ENCODE peak calls at places on chromosome 7, in seven cellular contexts. X is spleen, D is GM23338, U is esophagus muscularis mucosa, Q is Panc1, P is endothelial cell of umbilical vein, W is prostate gland. O is an unnamed sample.

GRCh38 chr7:22179442-22179879 is 177.5 kb downstream of the RAPGEF5 start:
- DNase-seq in X (no peak), D (no peak), U (no peak), Q (no peak), P (no peak), W (no peak), O (no peak)

GRCh38 chr7:102404005-102404861 is 8.1 kb downstream of the PRKRIP1 start:
- DNase-seq in X (peak; percentile 85), D (peak; percentile 87), U (no peak), Q (peak; percentile 65), P (peak; percentile 50), W (no peak), O (no peak)

GRCh38 chr7:2814186-2814530 is 29.9 kb downstream of the GNA12 start:
- DNase-seq in X (no peak), D (no peak), U (no peak), Q (no peak), P (no peak), W (no peak), O (no peak)

GRCh38 chr7:47951374-47951773 is 3.1 kb upstream of the PKD1L1 start:
- DNase-seq in X (no peak), D (no peak), U (no peak), Q (no peak), P (peak; percentile 17), W (peak; percentile 24), O (no peak)

GRCh38 chr7:35558841-35559240 is 136.1 kb downstream of the HERPUD2 start:
- DNase-seq in X (no peak), D (no peak), U (peak; percentile 55), Q (no peak), P (no peak), W (no peak), O (no peak)

GRCh38 chr7:149248777-149249176 is 9.3 kb downstream of the ZNF212 start:
- DNase-seq in X (no peak), D (no peak), U (no peak), Q (no peak), P (no peak), W (no peak), O (no peak)

GRCh38 chr7:150514748-150515222 is at the start of gene GIMAP7:
- DNase-seq in X (no peak), D (no peak), U (no peak), Q (no peak), P (peak; percentile 81), W (no peak), O (no peak)

GRCh38 chr7:95922191-95922590 is 149.8 kb downstream of the DYNC1I1 start:
- DNase-seq in X (no peak), D (no peak), U (no peak), Q (no peak), P (no peak), W (no peak), O (no peak)

GRCh38 chr7:80218723-80219122 is 84.1 kb downstream of the GNAI1 start:
- DNase-seq in X (no peak), D (no peak), U (no peak), Q (peak; percentile 58), P (peak; percentile 68), W (no peak), O (no peak)

GRCh38 chr7:129914536-129915272 is 38.1 kb downstream of the UBE2H start:
- DNase-seq in X (no peak), D (no peak), U (no peak), Q (no peak), P (peak; percentile 27), W (no peak), O (no peak)

GRCh38 chr7:73679709-73680108 is 3.5 kb downstream of the DNAJC30 start:
- DNase-seq in X (no peak), D (no peak), U (no peak), Q (no peak), P (no peak), W (no peak), O (no peak)

GRCh38 chr7:158053516-158053915 is 534.1 kb downstream of the PTPRN2 start:
- DNase-seq in X (peak; percentile 18), D (no peak), U (no peak), Q (no peak), P (no peak), W (no peak), O (peak; percentile 15)

GRCh38 chr7:28347462-28347861 is 64.9 kb upstream of the CREB5 start:
- DNase-seq in X (no peak), D (no peak), U (no peak), Q (no peak), P (no peak), W (no peak), O (no peak)

GRCh38 chr7:82542665-82543064 is 99.1 kb upstream of the CACNA2D1 start:
- DNase-seq in X (no peak), D (no peak), U (no peak), Q (no peak), P (peak; percentile 77), W (no peak), O (no peak)

GRCh38 chr7:81637527-81637926 is 132.3 kb downstream of the HGF start:
- DNase-seq in X (no peak), D (no peak), U (no peak), Q (no peak), P (no peak), W (no peak), O (no peak)

GRCh38 chr7:74193054-74193453 is 16.8 kb upstream of the LAT2 start:
- DNase-seq in X (no peak), D (no peak), U (no peak), Q (no peak), P (no peak), W (no peak), O (no peak)

GRCh38 chr7:122602800-122603199 is 96.1 kb downstream of the RNF133 start:
- DNase-seq in X (no peak), D (no peak), U (no peak), Q (no peak), P (no peak), W (no peak), O (no peak)

GRCh38 chr7:21944616-21945373 is 904 bp downstream of the CDCA7L start:
- DNase-seq in X (peak; percentile 88), D (peak; percentile 86), U (no peak), Q (peak; percentile 30), P (peak; percentile 72), W (peak; percentile 75), O (peak; percentile 55)

GRCh38 chr7:105016083-105017075 is 2.4 kb downstream of the KMT2E start:
- DNase-seq in X (no peak), D (no peak), U (no peak), Q (no peak), P (peak; percentile 47), W (no peak), O (no peak)

GRCh38 chr7:140640727-140641531 is at the start of gene DENND2A:
- DNase-seq in X (peak; percentile 81), D (peak; percentile 90), U (no peak), Q (no peak), P (peak; percentile 20), W (peak; percentile 27), O (peak; percentile 57)

GRCh38 chr7:131109011-131109756 is 218.5 kb upstream of the MKLN1 start:
- DNase-seq in X (no peak), D (no peak), U (no peak), Q (no peak), P (peak; percentile 24), W (no peak), O (no peak)

GRCh38 chr7:17043012-17043877 is 161.5 kb upstream of the AGR3 start:
- DNase-seq in X (no peak), D (no peak), U (no peak), Q (no peak), P (peak; percentile 56), W (no peak), O (no peak)

GRCh38 chr7:114710495-114710894 is 211.4 kb upstream of the MDFIC start:
- DNase-seq in X (no peak), D (no peak), U (no peak), Q (no peak), P (no peak), W (no peak), O (no peak)

GRCh38 chr7:79454325-79454960 is 976 bp upstream of the MAGI2 start:
- DNase-seq in X (peak; percentile 72), D (peak; percentile 52), U (no peak), Q (no peak), P (no peak), W (peak; percentile 26), O (no peak)

GRCh38 chr7:73520673-73521635 is 1.1 kb downstream of the BAZ1B start:
- DNase-seq in X (no peak), D (peak; percentile 56), U (no peak), Q (no peak), P (peak; percentile 40), W (no peak), O (no peak)

GRCh38 chr7:16091951-16092350 is 329.4 kb downstream of the CRPPA start:
- DNase-seq in X (no peak), D (no peak), U (no peak), Q (no peak), P (peak; percentile 53), W (no peak), O (no peak)

GRCh38 chr7:151139071-151139521 is 28.4 kb downstream of the GBX1 start:
- DNase-seq in X (peak; percentile 51), D (no peak), U (no peak), Q (no peak), P (no peak), W (no peak), O (no peak)

GRCh38 chr7:106070201-106070551 is 41.9 kb downstream of the SYPL1 start:
- DNase-seq in X (no peak), D (no peak), U (peak; percentile 72), Q (no peak), P (no peak), W (peak; percentile 63), O (peak; percentile 79)

GRCh38 chr7:24652551-24652950 is 79.3 kb downstream of the PALS2 start:
- DNase-seq in X (no peak), D (peak; percentile 8), U (no peak), Q (no peak), P (no peak), W (no peak), O (no peak)
- TF ChIP-seq POLR2AphosphoS5 in X (no peak), D (no peak), U (no peak), Q (no peak), P (no peak), W (no peak), O (no peak)

DNA sequence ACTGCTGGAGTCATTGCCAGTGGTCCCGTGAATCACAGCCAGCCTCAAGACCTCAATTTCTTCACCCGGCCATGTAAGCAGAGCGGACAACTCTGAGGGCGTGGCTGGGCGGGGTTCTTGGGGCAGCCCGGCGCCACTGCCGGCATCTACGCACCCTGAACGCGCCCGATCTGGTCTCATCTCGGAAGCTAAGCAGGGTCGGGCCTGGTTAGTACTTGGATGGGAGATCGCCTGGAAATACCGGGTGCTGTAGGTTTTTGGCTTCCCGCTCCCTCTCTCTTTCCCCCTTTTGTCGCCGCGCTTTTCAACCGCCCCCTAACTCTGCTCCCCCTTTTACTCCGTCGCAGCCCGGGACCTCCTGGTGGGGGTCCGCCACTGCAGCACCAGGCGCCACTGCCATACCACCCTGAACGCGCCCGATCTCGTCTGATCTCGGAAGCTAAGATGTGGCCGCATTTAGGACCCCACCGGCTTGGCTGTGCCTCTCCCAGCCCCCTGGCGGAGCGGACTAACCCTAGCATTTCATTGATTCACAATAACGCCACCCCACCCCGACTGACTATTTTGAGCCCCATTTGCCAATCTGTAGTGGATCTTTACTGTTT is 25.3 kb downstream of the GARIN1A start:
- DNase-seq in X (peak; percentile 85), D (peak; percentile 91), U (no peak), Q (no peak), P (peak; percentile 14), W (no peak), O (no peak)
- TF ChIP-seq CTCF in X (no peak), D (peak; percentile 50), U (no peak), Q (peak; percentile 67), P (peak; percentile 48), W (no peak), O (no peak)

GRCh38 chr7:32494946-32495297 is 367 bp upstream of the AVL9 start:
- DNase-seq in X (no peak), D (no peak), U (no peak), Q (no peak), P (peak; percentile 76), W (no peak), O (no peak)
- TF ChIP-seq POLR2AphosphoS5 in X (no peak), D (peak; percentile 86), U (no peak), Q (peak; percentile 93), P (no peak), W (no peak), O (no peak)

GRCh38 chr7:20267482-20267881 is 50.3 kb upstream of the MACC1 start:
- DNase-seq in X (peak; percentile 47), D (peak; percentile 59), U (no peak), Q (no peak), P (no peak), W (no peak), O (no peak)
- TF ChIP-seq CTCF in X (no peak), D (peak; percentile 26), U (no peak), Q (no peak), P (no peak), W (no peak), O (no peak)

O was measured in breast epithelium.